ENCODE peak calls at places on chromosomes 2 and 18, in four cellular contexts. A, U, M and L are unnamed samples.

GRCh38 chr18:9242987-9243386 is 91.6 kb upstream of the TWSG1 start:
- DNase-seq in A (no peak), M (no peak), U (no peak), L (no peak)

GRCh38 chr2:188345020-188345419 is 53.3 kb downstream of the GULP1 start:
- DNase-seq in M (no peak), U (peak), A (no peak), L (no peak)

GRCh38 chr2:105802587-105802986 is 57.9 kb downstream of the NCK2 start:
- DNase-seq in U (peak), A (no peak), M (no peak), L (no peak)

GRCh38 chr2:43217228-43218220 is 8.9 kb downstream of the ZFP36L2 start:
- DNase-seq in M (no peak), A (no peak), U (peak), L (peak)

GRCh38 chr2:84486436-84487115 is 27.5 kb upstream of the SUCLG1 start:
- DNase-seq in U (no peak), M (peak), A (no peak), L (no peak)

GRCh38 chr2:105977807-105978206 is 216.3 kb downstream of the UXS1 start:
- DNase-seq in U (no peak), M (no peak), A (no peak), L (no peak)

GRCh38 chr2:138334323-138334722 is 167.2 kb upstream of the SPOPL start:
- DNase-seq in M (no peak), A (no peak), U (no peak), L (no peak)

GRCh38 chr2:157321514-157321913 is 4.1 kb downstream of the ERMN start:
- DNase-seq in M (no peak), U (no peak), A (no peak), L (no peak)

GRCh38 chr2:182248362-182248761 is 178.5 kb downstream of the PDE1A start:
- DNase-seq in A (no peak), U (no peak), M (no peak), L (no peak)

GRCh38 chr2:60465736-60466135 is 87.7 kb downstream of the BCL11A start:
- DNase-seq in M (no peak), A (no peak), U (no peak), L (no peak)

GRCh38 chr2:65300772-65301711 is 73.4 kb downstream of the ACTR2 start:
- DNase-seq in M (no peak), U (peak), A (no peak), L (no peak)

GRCh38 chr2:129178356-129178755 is 801.1 kb upstream of the RAB6C start:
- DNase-seq in M (no peak), U (no peak), A (no peak), L (no peak)

GRCh38 chr2:86037795-86038192 is 67.9 kb downstream of the POLR1A start:
- DNase-seq in U (no peak), M (no peak), A (no peak), L (no peak)

GRCh38 chr18:7878265-7879173 is 311.4 kb downstream of the PTPRM start:
- DNase-seq in U (no peak), M (no peak), A (no peak), L (no peak)

GRCh38 chr2:133324150-133324561 is 244.1 kb downstream of the NCKAP5 start:
- DNase-seq in U (no peak), M (no peak), A (no peak), L (no peak)

GRCh38 chr18:37965572-37965970 is 400.0 kb upstream of the CELF4 start:
- DNase-seq in M (no peak), U (no peak), A (no peak), L (no peak)

GRCh38 chr2:38629684-38630083 is 27.0 kb upstream of the HNRNPLL start:
- DNase-seq in A (no peak), M (no peak), U (no peak), L (no peak)

GRCh38 chr2:12534646-12535263 is 182.0 kb upstream of the TRIB2 start:
- DNase-seq in M (no peak), U (no peak), A (no peak), L (no peak)

GRCh38 chr2:131519466-131519865 is 8.2 kb upstream of the CCDC74A start:
- DNase-seq in U (no peak), A (no peak), M (no peak), L (no peak)

GRCh38 chr2:212424090-212424489 is 114.5 kb downstream of the ERBB4 start:
- DNase-seq in M (no peak), U (no peak), A (no peak), L (no peak)

GRCh38 chr18:3649559-3650426 is 199.8 kb downstream of the TGIF1 start:
- DNase-seq in U (no peak), M (no peak), A (no peak), L (no peak)

GRCh38 chr2:184560603-184561002 is 37.7 kb upstream of the ZNF804A start:
- DNase-seq in U (no peak), A (no peak), M (no peak), L (no peak)

GRCh38 chr2:233414273-233414654 is 60.0 kb downstream of the DGKD start:
- DNase-seq in U (no peak), M (no peak), A (no peak), L (peak)

GRCh38 chr2:55014962-55015939 is 35.0 kb downstream of the RTN4 start:
- DNase-seq in M (peak), U (peak), A (no peak), L (no peak)

GRCh38 chr2:54652540-54652939 is 70.9 kb upstream of the EML6 start:
- DNase-seq in M (no peak), U (no peak), A (no peak), L (no peak)